ENCODE peak calls at places on chromosome 1, in nine cellular contexts. K, U, G, S, Y, L, F, C and E are unnamed samples.

GRCh38 chr1:107976431-107977215 is 11.6 kb upstream of the VAV3 start:
- DNase-seq in F (no peak), C (no peak), U (no peak), L (no peak), K (peak; percentile 12), G (no peak), Y (no peak), S (no peak), E (no peak)

GRCh38 chr1:173127369-173128307 is 76.9 kb upstream of the TNFSF18 start:
- DNase-seq in G (no peak), S (no peak), U (no peak), F (no peak), K (no peak), Y (no peak), C (peak; percentile 62), L (no peak), E (peak; percentile 15)

GRCh38 chr1:15972409-15972808 is 3.5 kb downstream of the ZBTB17 start:
- DNase-seq in U (no peak), F (no peak), L (no peak), S (no peak), G (no peak), C (no peak), Y (no peak), K (no peak), E (no peak)

GRCh38 chr1:169890761-169891538 is 2.7 kb downstream of the SCYL3 start:
- DNase-seq in L (peak; percentile 60), Y (no peak), F (no peak), K (no peak), S (peak; percentile 18), U (peak; percentile 60), C (peak; percentile 94), G (no peak), E (peak; percentile 85)

GRCh38 chr1:204649756-204650155 is 35.8 kb downstream of the LRRN2 start:
- DNase-seq in L (no peak), Y (no peak), S (no peak), K (peak; percentile 87), F (peak; percentile 82), G (no peak), C (no peak), U (no peak), E (no peak)

GRCh38 chr1:30893776-30894507 is 14.6 kb downstream of the SDC3 start:
- DNase-seq in G (no peak), F (no peak), L (no peak), U (no peak), S (no peak), K (no peak), Y (no peak), C (no peak), E (no peak)

GRCh38 chr1:109024651-109025050 is 17.3 kb downstream of the WDR47 start:
- DNase-seq in G (no peak), U (no peak), F (no peak), Y (no peak), S (no peak), C (no peak), L (no peak), K (no peak), E (no peak)

GRCh38 chr1:62693123-62693522 is 4.9 kb upstream of the DOCK7 start:
- DNase-seq in C (no peak), L (no peak), F (no peak), K (no peak), Y (no peak), U (no peak), S (no peak), G (no peak), E (no peak)

GRCh38 chr1:72636636-72637035 is 354.3 kb upstream of the NEGR1 start:
- DNase-seq in C (no peak), K (no peak), Y (no peak), G (no peak), F (peak; percentile 74), S (no peak), L (no peak), U (peak; percentile 26), E (no peak)

GRCh38 chr1:97989094-97989680 is 68.4 kb upstream of the DPYD start:
- DNase-seq in L (no peak), F (no peak), S (no peak), G (no peak), Y (no peak), K (no peak), C (no peak), U (peak; percentile 15), E (no peak)

GRCh38 chr1:157042852-157043251 is 2.7 kb downstream of the ARHGEF11 start:
- DNase-seq in Y (no peak), L (no peak), C (no peak), F (no peak), U (no peak), S (no peak), G (no peak), K (no peak), E (no peak)

GRCh38 chr1:198166900-198167299 is 10.1 kb downstream of the NEK7 start:
- DNase-seq in C (no peak), F (no peak), U (no peak), K (no peak), Y (no peak), S (no peak), G (no peak), L (no peak), E (no peak)

GRCh38 chr1:27719286-27720251 is 6.2 kb upstream of the FAM76A start:
- DNase-seq in U (no peak), S (no peak), K (no peak), C (peak; percentile 47), F (no peak), G (no peak), Y (no peak), L (peak; percentile 28), E (peak; percentile 32)

GRCh38 chr1:234541281-234541975 is 62.4 kb upstream of the TARBP1 start:
- DNase-seq in F (no peak), U (peak; percentile 40), Y (no peak), C (no peak), K (no peak), G (no peak), S (no peak), L (no peak), E (no peak)

GRCh38 chr1:22773981-22774471 is 63.4 kb downstream of the EPHB2 start:
- DNase-seq in S (no peak), Y (no peak), C (no peak), F (no peak), G (peak; percentile 36), U (no peak), K (no peak), L (no peak), E (no peak)

GRCh38 chr1:107704911-107705310 is 260.1 kb downstream of the VAV3 start:
- DNase-seq in U (peak; percentile 79), L (no peak), G (no peak), Y (no peak), C (no peak), K (peak; percentile 22), F (no peak), S (no peak), E (no peak)

GRCh38 chr1:219121634-219122033 is 52.0 kb upstream of the LYPLAL1 start:
- DNase-seq in F (no peak), U (no peak), C (no peak), K (peak; percentile 1), Y (no peak), G (no peak), L (no peak), S (no peak), E (no peak)

GRCh38 chr1:153310526-153310925 is 2.2 kb downstream of the PGLYRP3 start:
- DNase-seq in K (no peak), F (no peak), C (no peak), Y (no peak), G (no peak), L (no peak), S (no peak), U (no peak), E (no peak)

GRCh38 chr1:85681087-85681486 is 27.1 kb downstream of the ZNHIT6 start:
- DNase-seq in S (no peak), G (no peak), F (no peak), L (no peak), K (no peak), U (peak; percentile 39), Y (no peak), C (peak; percentile 37), E (peak; percentile 60)

GRCh38 chr1:235999259-235999925 is 65.5 kb downstream of the NID1 start:
- DNase-seq in K (no peak), F (no peak), U (peak; percentile 98), S (no peak), G (no peak), Y (no peak), C (no peak), L (peak; percentile 94), E (no peak)

GRCh38 chr1:233909195-233909594 is 4.7 kb downstream of the SLC35F3 start:
- DNase-seq in G (no peak), L (no peak), C (peak; percentile 13), F (no peak), K (no peak), U (peak; percentile 97), S (no peak), Y (no peak), E (peak; percentile 23)

GRCh38 chr1:69919129-69919921 is 286.1 kb downstream of the LRRC40 start:
- DNase-seq in Y (no peak), S (no peak), U (no peak), K (no peak), L (no peak), G (no peak), F (no peak), C (no peak), E (no peak)

GRCh38 chr1:77817368-77818209 is 38.1 kb downstream of the MIGA1 start:
- DNase-seq in L (no peak), G (no peak), S (no peak), K (no peak), F (no peak), C (no peak), U (no peak), Y (no peak), E (no peak)

GRCh38 chr1:91804546-91805023 is 81.4 kb downstream of the TGFBR3 start:
- DNase-seq in F (no peak), Y (no peak), U (peak; percentile 99), K (no peak), C (no peak), S (no peak), G (no peak), L (peak; percentile 91), E (no peak)

GRCh38 chr1:43531453-43531905 is 796 bp downstream of the PTPRF start:
- DNase-seq in U (peak; percentile 13), F (no peak), G (no peak), K (no peak), Y (peak; percentile 69), L (no peak), S (peak; percentile 63), C (no peak), E (peak; percentile 55)

GRCh38 chr1:114448370-114448769 is 62.6 kb downstream of the TRIM33 start:
- DNase-seq in G (no peak), K (no peak), F (no peak), U (no peak), L (no peak), C (no peak), S (no peak), Y (no peak), E (no peak)

GRCh38 chr1:55833452-55834160 is 618.4 kb upstream of the USP24 start:
- DNase-seq in F (no peak), C (no peak), Y (no peak), S (no peak), K (no peak), G (no peak), L (no peak), U (no peak), E (peak; percentile 34)

GRCh38 chr1:54465351-54465811 is 59.2 kb upstream of the SSBP3 start:
- DNase-seq in S (no peak), C (no peak), G (no peak), L (no peak), U (no peak), Y (no peak), F (no peak), K (no peak), E (no peak)

GRCh38 chr1:172874950-172875349 is 175.8 kb downstream of the TNFSF18 start:
- DNase-seq in F (no peak), Y (no peak), C (no peak), L (peak; percentile 3), K (no peak), G (no peak), S (no peak), U (no peak), E (peak; percentile 21)

GRCh38 chr1:203200059-203200553 is 13.6 kb upstream of the CHI3L1 start:
- DNase-seq in K (no peak), U (no peak), Y (no peak), G (no peak), L (no peak), C (no peak), F (no peak), S (no peak), E (no peak)

GRCh38 chr1:204370176-204370575 is 10.4 kb upstream of the PLEKHA6 start:
- DNase-seq in L (no peak), U (no peak), F (no peak), S (no peak), Y (no peak), C (no peak), K (no peak), G (peak; percentile 49), E (no peak)